ENCODE peak calls at places on chromosomes 1 and 21, in four cellular contexts. One of them, this sample, is unnamed.

GRCh38 chr1:198465201-198466144 is 75.0 kb downstream of the ATP6V1G3 start:
- ATAC-seq in left ventricle myocardium superior: peak; percentile 39
- ATAC-seq in upper lobe of left lung: peak; percentile 78
- ATAC-seq in naive thymus-derived CD8-positive, alpha-beta T cell: peak; percentile 46
- ATAC-seq in this sample: peak; percentile 67

GRCh38 chr1:39788426-39788757 is 273 bp downstream of the BMP8B start:
- ATAC-seq in upper lobe of left lung: peak; percentile 4
- ATAC-seq in left ventricle myocardium superior: no peak
- ATAC-seq in naive thymus-derived CD8-positive, alpha-beta T cell: peak; percentile 34
- ATAC-seq in this sample: no peak

GRCh38 chr1:216416488-216416887 is 6.8 kb downstream of the USH2A start:
- ATAC-seq in upper lobe of left lung: no peak
- ATAC-seq in left ventricle myocardium superior: no peak
- ATAC-seq in naive thymus-derived CD8-positive, alpha-beta T cell: no peak
- ATAC-seq in this sample: no peak

GRCh38 chr21:20377250-20377649 is 621.0 kb upstream of the NCAM2 start:
- ATAC-seq in left ventricle myocardium superior: no peak
- ATAC-seq in upper lobe of left lung: no peak
- ATAC-seq in naive thymus-derived CD8-positive, alpha-beta T cell: no peak
- ATAC-seq in this sample: no peak

GRCh38 chr1:94092210-94092613 is 28.7 kb downstream of the ABCA4 start:
- ATAC-seq in upper lobe of left lung: no peak
- ATAC-seq in naive thymus-derived CD8-positive, alpha-beta T cell: peak; percentile 86
- ATAC-seq in left ventricle myocardium superior: no peak
- ATAC-seq in this sample: peak; percentile 28

GRCh38 chr1:115314765-115315164 is 23.3 kb downstream of the NGF start:
- ATAC-seq in left ventricle myocardium superior: peak; percentile 45
- ATAC-seq in upper lobe of left lung: peak; percentile 70
- ATAC-seq in naive thymus-derived CD8-positive, alpha-beta T cell: no peak
- ATAC-seq in this sample: no peak

GRCh38 chr1:178650950-178651461 is 74.0 kb upstream of the RALGPS2 start:
- ATAC-seq in left ventricle myocardium superior: no peak
- ATAC-seq in naive thymus-derived CD8-positive, alpha-beta T cell: no peak
- ATAC-seq in upper lobe of left lung: no peak
- ATAC-seq in this sample: no peak

GRCh38 chr1:63705058-63705457 is 68.8 kb upstream of the ROR1 start:
- ATAC-seq in upper lobe of left lung: peak; percentile 24
- ATAC-seq in left ventricle myocardium superior: no peak
- ATAC-seq in naive thymus-derived CD8-positive, alpha-beta T cell: no peak
- ATAC-seq in this sample: no peak

GRCh38 chr1:112267929-112268328 is 128.1 kb upstream of the CTTNBP2NL start:
- ATAC-seq in upper lobe of left lung: peak; percentile 37
- ATAC-seq in left ventricle myocardium superior: peak; percentile 87
- ATAC-seq in naive thymus-derived CD8-positive, alpha-beta T cell: no peak
- ATAC-seq in this sample: no peak

GRCh38 chr1:183850852-183851251 is 45.9 kb downstream of the RGL1 start:
- ATAC-seq in upper lobe of left lung: no peak
- ATAC-seq in left ventricle myocardium superior: no peak
- ATAC-seq in naive thymus-derived CD8-positive, alpha-beta T cell: no peak
- ATAC-seq in this sample: no peak

GRCh38 chr1:47160716-47161115 is 23.5 kb downstream of the CYP4A22 start:
- ATAC-seq in left ventricle myocardium superior: no peak
- ATAC-seq in upper lobe of left lung: no peak
- ATAC-seq in naive thymus-derived CD8-positive, alpha-beta T cell: no peak
- ATAC-seq in this sample: no peak